ENCODE peak calls at places on chromosomes 6 and 20, in nine cellular contexts. W is body of pancreas, M is stomach, E is spleen, X is Peyer's patch, S is H1, B is kidney, Q is testis, L is lower lobe of right lung. K is an unnamed sample. For H3K9me3, the result is how much of the 10 kb centered on the place peaks cover.

GRCh38 chr6:107607109-107607508 is 117.2 kb downstream of the SOBP start:
- DNase-seq in X (no peak), B (no peak), Q (peak), E (no peak), M (no peak), W (no peak), S (no peak), L (no peak), K (no peak)

GRCh38 chr6:151704383-151704782 is 103.1 kb upstream of the ESR1 start:
- DNase-seq in S (no peak), X (no peak), M (no peak), E (no peak), B (no peak), Q (no peak), W (no peak), L (no peak), K (no peak)

GRCh38 chr6:118586741-118587485 is 38.8 kb downstream of the PLN start:
- DNase-seq in X (no peak), S (no peak), W (no peak), B (no peak), Q (no peak), E (no peak), L (no peak), M (no peak), K (no peak)

GRCh38 chr20:34573541-34573940 is 15.0 kb downstream of the MAP1LC3A start:
- DNase-seq in S (no peak), E (no peak), W (no peak), L (no peak), M (no peak), X (no peak), B (peak), Q (no peak), K (no peak)

GRCh38 chr20:47535088-47535487 is 33.4 kb downstream of the NCOA3 start:
- DNase-seq in W (no peak), L (no peak), B (no peak), Q (no peak), M (no peak), E (no peak), S (peak), X (no peak), K (no peak)

GRCh38 chr6:56833127-56833791 is 121.6 kb upstream of the BEND6 start:
- DNase-seq in X (no peak), W (no peak), M (no peak), B (no peak), Q (no peak), L (no peak), S (no peak), E (no peak), K (no peak)

GRCh38 chr20:35240914-35241293 is 14.4 kb downstream of the MMP24 start:
- DNase-seq in E (no peak), L (no peak), S (no peak), W (no peak), B (no peak), X (no peak), Q (no peak), M (no peak), K (no peak)

GRCh38 chr20:33518071-33518470 is 28.2 kb downstream of the CBFA2T2 start:
- DNase-seq in L (no peak), M (no peak), W (no peak), B (no peak), S (no peak), E (no peak), Q (no peak), X (no peak), K (no peak)

GRCh38 chr6:110708295-110708965 is 106.8 kb downstream of the CDK19 start:
- DNase-seq in L (no peak), S (no peak), M (no peak), X (no peak), B (no peak), Q (no peak), E (no peak), W (no peak), K (no peak)

GRCh38 chr20:46631874-46632446 is 19.3 kb downstream of the SLC13A3 start:
- DNase-seq in Q (no peak), W (no peak), E (no peak), L (no peak), S (no peak), B (no peak), M (no peak), X (no peak), K (no peak)

GRCh38 chr6:3793545-3793944 is 42.0 kb upstream of the PXDC1 start:
- DNase-seq in W (no peak), E (no peak), L (no peak), B (no peak), M (no peak), X (no peak), Q (no peak), S (no peak), K (no peak)

GRCh38 chr6:92196320-92196719 is 1223.0 kb downstream of the EPHA7 start:
- DNase-seq in B (no peak), E (no peak), W (no peak), S (no peak), L (no peak), M (no peak), Q (no peak), X (no peak), K (no peak)

GRCh38 chr6:5167501-5167900 is 82.4 kb downstream of the PPP1R3G start:
- DNase-seq in S (no peak), B (no peak), E (no peak), W (no peak), L (no peak), M (no peak), Q (no peak), X (no peak), K (no peak)

GRCh38 chr6:36692220-36692619 is 5.4 kb upstream of the RAB44 start:
- DNase-seq in M (peak), E (peak), Q (no peak), X (peak), S (no peak), W (no peak), B (no peak), L (peak), K (no peak)

GRCh38 chr6:77707603-77708002 is 54.8 kb downstream of the MEI4 start:
- DNase-seq in M (no peak), W (no peak), S (no peak), X (no peak), L (no peak), Q (no peak), B (no peak), E (no peak), K (no peak)

GRCh38 chr6:14975124-14975815 is 270.6 kb upstream of the JARID2 start:
- DNase-seq in B (no peak), S (no peak), W (no peak), X (no peak), E (no peak), M (no peak), Q (no peak), L (no peak), K (no peak)

GRCh38 chr6:89082439-89082838 is 1.9 kb downstream of the PNRC1 start:
- DNase-seq in S (no peak), M (no peak), B (no peak), X (no peak), Q (no peak), L (no peak), W (no peak), E (no peak), K (no peak)

GRCh38 chr20:35710039-35710438 is 10.8 kb downstream of the ROMO1 start:
- DNase-seq in X (no peak), W (no peak), L (no peak), S (no peak), M (no peak), Q (no peak), B (no peak), E (no peak), K (no peak)

GRCh38 chr6:170464080-170464479 is 89.0 kb downstream of the PSMB1 start:
- DNase-seq in M (no peak), Q (no peak), E (peak), L (no peak), B (no peak), S (no peak), W (no peak), X (no peak), K (no peak)

GRCh38 chr20:7327815-7328214 is 560.3 kb downstream of the BMP2 start:
- DNase-seq in M (no peak), Q (no peak), L (no peak), W (no peak), B (no peak), S (no peak), E (no peak), X (no peak), K (no peak)

GRCh38 chr6:110255356-110255755 is 75.1 kb downstream of the CDC40 start:
- DNase-seq in L (no peak), X (no peak), Q (peak), S (peak), B (peak), W (no peak), E (no peak), M (no peak), K (no peak)

GRCh38 chr20:5524886-5525285 is 208.1 kb upstream of the PROKR2 start:
- DNase-seq in X (no peak), S (no peak), M (no peak), E (no peak), Q (no peak), L (no peak), B (no peak), W (no peak), K (no peak)

GRCh38 chr6:44221291-44221960 is 2.0 kb upstream of the SLC29A1 start:
- DNase-seq in E (peak), L (peak), Q (peak), X (peak), M (peak), W (peak), S (peak), B (peak), K (peak)

GRCh38 chr6:27433714-27434113 is 39.2 kb downstream of the ZNF184 start:
- DNase-seq in Q (no peak), B (no peak), S (no peak), X (no peak), L (no peak), E (no peak), W (no peak), M (no peak), K (no peak)

GRCh38 chr6:107713214-107713962 is 110.7 kb downstream of the SCML4 start:
- DNase-seq in M (no peak), S (no peak), L (no peak), Q (no peak), B (no peak), E (no peak), W (no peak), X (peak), K (no peak)

GRCh38 chr6:134398453-134398852 is 80.5 kb upstream of the SGK1 start:
- DNase-seq in L (peak), W (no peak), X (peak), M (no peak), E (no peak), S (no peak), Q (no peak), B (no peak), K (no peak)

GRCh38 chr20:50278684-50279531 is 88.3 kb downstream of the CEBPB start:
- DNase-seq in M (peak), Q (peak), W (peak), B (peak), S (no peak), X (peak), L (peak), E (peak), K (peak)
- TF ChIP-seq CTCF in M (peak), Q (peak), W (no peak), B (peak), S (no peak), X (peak), L (peak), E (peak), K (peak)

DNA sequence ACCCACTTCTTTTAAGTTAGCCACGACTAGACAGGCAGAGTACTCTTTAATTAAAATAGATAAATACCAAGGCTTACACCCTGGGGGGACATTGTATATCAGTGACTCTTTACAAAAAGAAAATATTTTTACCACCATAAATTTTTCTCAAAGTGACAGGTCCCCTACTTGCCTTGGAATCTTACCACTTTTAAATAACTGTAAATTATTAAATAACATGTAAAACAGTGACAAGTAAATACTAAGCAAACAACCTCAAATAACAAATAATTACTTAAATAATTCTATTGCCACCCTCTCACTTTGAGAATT is 116.3 kb downstream of the OGFRL1 start:
- DNase-seq in M (no peak), S (no peak), Q (no peak), L (no peak), E (no peak), W (no peak), B (no peak), X (no peak), K (no peak)
- H3K9me3 ChIP-seq in M (under half), S (under half), Q (under half), L (under half), E (under half), W (under half), B (under half), X (under half), K (under half)

DNA sequence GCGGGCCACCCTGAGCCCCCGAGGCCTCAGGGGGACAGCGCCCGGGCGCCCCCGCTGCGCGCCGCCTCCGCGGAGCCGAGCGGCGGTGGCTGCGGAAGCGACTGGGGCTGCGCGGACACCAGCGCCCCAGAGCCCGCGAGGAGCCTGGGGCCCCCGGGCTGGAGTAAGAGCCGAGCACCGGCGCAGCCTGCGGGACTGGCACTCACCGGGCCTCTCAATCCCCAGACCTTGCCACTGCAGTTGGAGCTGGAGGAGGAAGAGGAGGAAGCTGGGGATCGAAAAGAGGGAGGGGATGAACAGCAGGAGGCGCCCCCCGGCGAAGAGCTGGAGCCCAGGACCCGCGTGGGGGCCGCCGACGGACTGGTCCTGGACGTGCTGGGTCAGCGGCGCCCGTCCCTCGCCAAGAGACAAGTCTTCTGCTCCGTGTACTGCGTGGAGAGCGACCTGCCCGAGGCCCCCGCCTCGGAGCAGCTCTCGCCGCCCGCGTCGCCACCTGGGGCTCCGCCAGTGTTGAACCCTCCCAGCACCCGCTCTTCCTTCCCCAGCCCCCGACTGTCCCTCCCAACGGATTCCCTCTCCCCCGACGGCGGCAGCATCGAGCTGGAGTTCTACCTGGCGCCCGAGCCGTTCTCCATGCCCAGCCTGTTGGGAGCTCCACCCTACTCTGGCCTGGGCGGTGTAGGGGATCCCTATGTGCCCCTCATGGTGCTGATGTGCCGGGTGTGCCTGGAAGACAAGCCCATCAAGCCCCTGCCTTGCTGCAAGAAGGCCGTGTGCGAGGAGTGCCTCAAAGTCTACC is 579 bp downstream of the RNF217 start:
- DNase-seq in Q (peak), B (peak), L (peak), S (peak), W (peak), X (no peak), M (peak), E (peak), K (no peak)
- TF ChIP-seq CTCF in Q (no peak), B (peak), L (no peak), S (no peak), W (no peak), X (no peak), M (peak), E (no peak), K (no peak)

DNA sequence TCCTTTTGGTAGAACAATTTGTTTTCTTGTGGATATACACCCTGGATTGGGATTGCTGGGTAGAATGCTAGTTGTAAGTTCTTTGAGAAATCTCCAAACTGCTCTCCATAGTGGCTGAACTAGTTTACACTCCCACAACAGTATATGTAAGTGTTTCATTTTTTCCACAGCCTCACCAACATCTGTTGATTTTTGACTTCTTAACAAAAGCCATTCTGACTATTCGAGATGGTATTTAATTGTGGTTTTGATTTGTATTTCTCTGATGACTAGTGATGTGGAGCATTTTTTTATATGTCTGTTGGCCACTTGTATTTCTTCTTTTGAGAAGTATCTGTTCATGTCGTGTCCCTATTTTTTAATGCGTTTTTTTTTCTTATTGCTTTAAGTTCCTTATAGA is 444.1 kb downstream of the CBLN4 start:
- DNase-seq in E (no peak), W (no peak), X (no peak), Q (no peak), S (no peak), M (no peak), L (no peak), B (no peak), K (no peak)
- H3K9me3 ChIP-seq in E (under half), W (under half), X (under half), Q (under half), S (under half), M (under half), L (under half), B (under half), K (under half)

GRCh38 chr6:25788305-25788922 is 33.9 kb downstream of the SLC17A4 start:
- DNase-seq in S (peak), M (peak), E (no peak), X (peak), B (no peak), L (peak), W (peak), Q (peak), K (no peak)
- TF ChIP-seq CTCF in S (peak), M (peak), E (peak), X (peak), B (peak), L (peak), W (peak), Q (peak), K (peak)

GRCh38 chr20:31239139-31239538 is 18.3 kb upstream of the DEFB115 start:
- DNase-seq in S (no peak), Q (no peak), B (no peak), W (no peak), E (no peak), L (no peak), X (no peak), M (no peak), K (no peak)

GRCh38 chr20:31236953-31237352 is 20.5 kb upstream of the DEFB115 start:
- DNase-seq in L (no peak), X (no peak), B (no peak), Q (no peak), M (no peak), W (no peak), S (no peak), E (no peak), K (no peak)

GRCh38 chr20:31237763-31238162 is 19.7 kb upstream of the DEFB115 start:
- DNase-seq in X (no peak), B (no peak), E (no peak), W (no peak), Q (no peak), S (no peak), L (no peak), M (no peak), K (no peak)
- H3K9me3 ChIP-seq in X (under half), B (half or more), E (half or more), W (under half), Q (under half), S (under half), L (half or more), M (under half), K (half or more)

GRCh38 chr20:25314497-25315417 is 66.9 kb downstream of the PYGB start:
- DNase-seq in Q (no peak), B (peak), S (no peak), L (peak), X (peak), E (peak), W (peak), M (peak), K (no peak)
- TF ChIP-seq CTCF in Q (no peak), B (no peak), S (no peak), L (no peak), X (no peak), E (no peak), W (no peak), M (no peak), K (no peak)